ENCODE peak calls at places on chromosomes 11 and 22, in six cellular contexts. Z is stimulated activated naive CD8-positive, alpha-beta T cell treated with anti-CD3 and anti-CD28 coated beads, Interleukin-15, Interleukin-2, amounts not matched to agents 100 U/mL and 50 U/mL, for 24 hours; W is nephron progenitor cell; F is fibroblast of lung; R is fibroblast of mammary gland; I is hypothalamus. C is an unnamed sample.

GRCh38 chr11:78370406-78371172 is 47.0 kb downstream of the GAB2 start:
- DNase-seq in Z (no peak), W (no peak), F (no peak), R (peak; percentile 34), I (no peak), C (no peak)

GRCh38 chr11:104124979-104125378 is 39.0 kb downstream of the PDGFD start:
- DNase-seq in Z (no peak), W (no peak), F (no peak), R (no peak), I (no peak), C (no peak)

GRCh38 chr11:72751293-72752087 is 718 bp downstream of the ARAP1 start:
- DNase-seq in Z (no peak), W (no peak), F (no peak), R (no peak), I (no peak), C (no peak)

GRCh38 chr22:40928657-40929056 is 22.5 kb upstream of the RBX1 start:
- DNase-seq in Z (no peak), W (no peak), F (no peak), R (no peak), I (no peak), C (no peak)

GRCh38 chr11:69492201-69492991 is 10.9 kb downstream of the LINC01488 start:
- DNase-seq in Z (no peak), W (no peak), F (peak; percentile 40), R (peak; percentile 43), I (no peak), C (no peak)

GRCh38 chr22:39351689-39352214 is 2.0 kb downstream of the SYNGR1 start:
- DNase-seq in Z (peak; percentile 37), W (peak; percentile 46), F (peak; percentile 64), R (peak; percentile 10), I (no peak), C (peak; percentile 10)

GRCh38 chr11:67465190-67465522 is 3.9 kb downstream of the TMEM134 start:
- DNase-seq in Z (no peak), W (no peak), F (no peak), R (no peak), I (no peak), C (no peak)

GRCh38 chr22:17569971-17570511 is 6.7 kb downstream of the SLC25A18 start:
- DNase-seq in Z (no peak), W (no peak), F (peak; percentile 39), R (peak; percentile 77), I (peak; percentile 42), C (no peak)

GRCh38 chr11:1054143-1055108 is 17.9 kb upstream of the MUC6 start:
- DNase-seq in Z (no peak), W (peak; percentile 7), F (no peak), R (peak; percentile 27), I (no peak), C (no peak)

GRCh38 chr11:73404048-73404447 is 27.8 kb downstream of the RELT start:
- DNase-seq in Z (no peak), W (peak; percentile 46), F (no peak), R (peak; percentile 53), I (peak; percentile 76), C (no peak)

GRCh38 chr11:41786087-41786486 is 326.6 kb upstream of the LRRC4C start:
- DNase-seq in Z (no peak), W (no peak), F (peak; percentile 39), R (no peak), I (no peak), C (no peak)

GRCh38 chr22:25281675-25282345 is 62.4 kb downstream of the CRYBB2 start:
- DNase-seq in Z (no peak), W (peak; percentile 8), F (no peak), R (no peak), I (no peak), C (no peak)

GRCh38 chr11:78666675-78667129 is 92.0 kb upstream of the NARS2 start:
- DNase-seq in Z (no peak), W (no peak), F (peak; percentile 66), R (peak; percentile 72), I (no peak), C (no peak)

GRCh38 chr11:69640260-69640994 is 529 bp upstream of the CCND1 start:
- DNase-seq in Z (no peak), W (no peak), F (no peak), R (peak; percentile 36), I (peak; percentile 13), C (peak; percentile 13)

GRCh38 chr11:32109596-32109995 is 18.7 kb downstream of the RCN1 start:
- DNase-seq in Z (no peak), W (no peak), F (no peak), R (no peak), I (no peak), C (no peak)

GRCh38 chr11:2825261-2825885 is 60.2 kb downstream of the CDKN1C start:
- DNase-seq in Z (no peak), W (no peak), F (peak; percentile 91), R (peak; percentile 70), I (no peak), C (no peak)

GRCh38 chr22:19663286-19663815 is 51.0 kb upstream of the SEPTIN5 start:
- DNase-seq in Z (no peak), W (no peak), F (peak; percentile 88), R (peak; percentile 83), I (no peak), C (peak; percentile 23)